ENCODE peak calls at places on chromosomes 3 and 15, in six cellular contexts. Z is amygdala; Q is mesothelial cell of epicardium; M is activated T-cell treated with anti-CD3 and anti-CD28 coated beads, Interleukin-2, amount 50 U/mL, for 24 hours; P is dorsolateral prefrontal cortex; X is fibroblast of the aortic adventitia. K is an unnamed sample.

GRCh38 chr15:53072077-53072476 is 281.9 kb upstream of the ONECUT1 start:
- DNase-seq in X (peak; percentile 18), M (no peak), P (peak; percentile 68), Q (peak; percentile 68), Z (peak; percentile 2), K (no peak)

GRCh38 chr3:29144807-29145206 is 136.1 kb upstream of the RBMS3 start:
- DNase-seq in Q (no peak), P (no peak), X (peak; percentile 48), Z (no peak), M (no peak), K (peak; percentile 71)

GRCh38 chr3:160540546-160540945 is 24.8 kb downstream of the KPNA4 start:
- DNase-seq in M (no peak), Z (no peak), Q (no peak), X (no peak), P (no peak), K (no peak)

GRCh38 chr3:126128504-126129407 is 44.8 kb upstream of the SLC41A3 start:
- DNase-seq in M (peak; percentile 11), P (peak; percentile 17), X (no peak), Q (no peak), Z (no peak), K (peak; percentile 58)

GRCh38 chr3:11929531-11929930 is 74.7 kb upstream of the SYN2 start:
- DNase-seq in X (no peak), Q (no peak), M (no peak), Z (no peak), P (no peak), K (no peak)

GRCh38 chr3:69738859-69739203 is 433 bp upstream of the MITF start:
- DNase-seq in Q (no peak), Z (no peak), P (no peak), M (no peak), X (no peak), K (peak; percentile 67)

GRCh38 chr15:78049691-78050440 is 27.6 kb downstream of the TBC1D2B start:
- DNase-seq in Z (no peak), Q (no peak), X (peak; percentile 57), P (peak; percentile 74), M (peak; percentile 71), K (no peak)

GRCh38 chr15:51780636-51781035 is 29.2 kb downstream of the TMOD2 start:
- DNase-seq in X (peak; percentile 23), Z (no peak), M (no peak), Q (no peak), P (no peak), K (no peak)

GRCh38 chr3:111859061-111859973 is at the start of gene PHLDB2:
- DNase-seq in M (peak; percentile 67), Z (peak; percentile 22), P (no peak), Q (peak; percentile 65), X (peak; percentile 79), K (peak; percentile 91)

GRCh38 chr3:159077860-159078259 is 276.0 kb downstream of the MFSD1 start:
- DNase-seq in Q (no peak), P (no peak), X (peak; percentile 55), M (no peak), Z (no peak), K (no peak)

GRCh38 chr3:168273917-168274316 is 178.2 kb upstream of the GOLIM4 start:
- DNase-seq in Z (no peak), P (no peak), Q (no peak), X (no peak), M (no peak), K (no peak)

GRCh38 chr3:37910666-37911400 is 49.2 kb downstream of the CTDSPL start:
- DNase-seq in P (no peak), X (no peak), Z (no peak), Q (no peak), M (no peak), K (no peak)

GRCh38 chr15:28886431-28887343 is 913 bp downstream of the APBA2 start:
- DNase-seq in Q (no peak), P (no peak), Z (no peak), M (peak; percentile 47), X (no peak), K (no peak)

GRCh38 chr15:48467801-48468200 is 136.6 kb downstream of the DUT start:
- DNase-seq in M (no peak), P (no peak), X (no peak), Q (no peak), Z (no peak), K (no peak)

GRCh38 chr15:88628018-88628673 is 7.0 kb downstream of the AEN start:
- DNase-seq in Q (no peak), P (no peak), M (no peak), Z (no peak), X (no peak), K (peak; percentile 54)

K was measured in sigmoid colon.